ENCODE peak calls at places on chromosomes 3 and 15, in six cellular contexts. F, H, O, Z, C and I are unnamed samples.

GRCh38 chr3:169618894-169619792 is 44.4 kb downstream of the MECOM start:
- DNase-seq in H (no peak), Z (no peak), F (no peak), C (no peak), O (no peak), I (no peak)

GRCh38 chr3:98650966-98651765 is 57.8 kb upstream of the CPOX start:
- DNase-seq in C (no peak), H (no peak), Z (no peak), F (no peak), O (no peak), I (no peak)

GRCh38 chr15:25245801-25246622 is 192.8 kb downstream of the UBE3A start:
- DNase-seq in O (no peak), H (peak), C (no peak), Z (no peak), F (no peak), I (no peak)

GRCh38 chr3:155958676-155959075 is 88.2 kb downstream of the GMPS start:
- DNase-seq in H (no peak), Z (no peak), F (no peak), O (no peak), C (no peak), I (no peak)

GRCh38 chr15:40825661-40826088 is 2.8 kb downstream of the PPP1R14D start:
- DNase-seq in F (peak), Z (no peak), C (peak), H (no peak), O (peak), I (no peak)

GRCh38 chr15:31149987-31150386 is 48.5 kb upstream of the TRPM1 start:
- DNase-seq in Z (no peak), H (no peak), C (no peak), O (no peak), F (no peak), I (no peak)

GRCh38 chr15:39799552-39800011 is 16.9 kb upstream of the FSIP1 start:
- DNase-seq in F (no peak), Z (no peak), O (no peak), C (no peak), H (no peak), I (no peak)

GRCh38 chr3:49351521-49352011 is 6.6 kb downstream of the GPX1 start:
- DNase-seq in H (no peak), C (no peak), Z (no peak), F (peak), O (peak), I (no peak)

GRCh38 chr3:133620066-133620784 is 41.5 kb downstream of the TOPBP1 start:
- DNase-seq in H (no peak), F (no peak), C (no peak), O (no peak), Z (no peak), I (no peak)

GRCh38 chr15:39230205-39230916 is 350.5 kb upstream of the THBS1 start:
- DNase-seq in F (peak), O (no peak), H (no peak), C (no peak), Z (no peak), I (no peak)

GRCh38 chr3:31423522-31423921 is 109.2 kb upstream of the STT3B start:
- DNase-seq in H (no peak), O (peak), Z (no peak), C (peak), F (peak), I (no peak)

GRCh38 chr3:31425401-31425800 is 107.3 kb upstream of the STT3B start:
- DNase-seq in F (no peak), H (no peak), C (no peak), O (no peak), Z (no peak), I (no peak)

GRCh38 chr3:31421280-31422048 is 111.3 kb upstream of the STT3B start:
- DNase-seq in C (no peak), F (no peak), Z (no peak), O (no peak), H (no peak), I (no peak)

GRCh38 chr3:31420311-31420710 is 112.4 kb upstream of the STT3B start:
- DNase-seq in F (no peak), H (no peak), O (no peak), Z (no peak), C (no peak), I (no peak)

GRCh38 chr3:31422237-31422636 is 110.5 kb upstream of the STT3B start:
- DNase-seq in O (no peak), F (no peak), Z (no peak), C (no peak), H (no peak), I (no peak)
- H2BK5ac ChIP-seq in O (no peak), F (no peak), Z (no peak), C (no peak), H (no peak), I (no peak)

DNA sequence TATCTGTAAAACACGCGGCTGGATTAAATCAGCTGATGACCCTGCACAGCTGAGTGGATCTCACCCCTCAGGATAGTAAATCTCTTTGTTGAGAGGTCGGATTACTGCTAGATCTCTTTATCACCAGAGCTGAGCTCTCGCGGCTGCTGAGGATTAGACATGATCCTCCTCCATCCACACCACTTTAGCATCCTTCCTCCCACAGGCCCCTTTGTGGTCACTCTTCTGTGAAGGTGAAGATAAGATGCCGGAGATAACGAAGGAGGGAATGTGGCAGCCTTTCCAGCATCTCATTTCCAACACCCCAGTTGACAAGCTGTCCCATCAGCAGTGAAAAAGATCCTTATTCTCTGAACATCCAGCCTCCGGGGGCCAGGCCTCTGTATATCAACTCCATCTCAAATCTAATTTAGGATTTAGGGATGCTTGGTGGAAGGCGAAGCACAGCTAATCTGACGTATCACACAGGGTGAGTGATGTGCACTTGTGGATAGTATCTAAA is 47.5 kb upstream of the SELENOK start:
- DNase-seq in H (no peak), Z (no peak), F (no peak), C (no peak), O (no peak), I (peak)
- H3K14ac ChIP-seq in H (no peak), Z (no peak), F (no peak), C (no peak), O (no peak), I (no peak)

GRCh38 chr3:8660781-8661180 is 16.2 kb upstream of the SSUH2 start:
- DNase-seq in F (no peak), Z (no peak), O (peak), H (no peak), C (no peak), I (no peak)
- H2BK5ac ChIP-seq in F (no peak), Z (no peak), O (peak), H (no peak), C (no peak), I (no peak)

GRCh38 chr15:88469321-88469720 is 1.8 kb downstream of the MRPS11 start:
- DNase-seq in C (no peak), Z (no peak), O (no peak), H (no peak), F (no peak), I (no peak)
- H3K14ac ChIP-seq in C (no peak), Z (no peak), O (no peak), H (no peak), F (no peak), I (no peak)